ENCODE peak calls at places on chromosomes 13 and 19, in four cellular contexts. E is GM12878, I is tibial nerve, F is heart left ventricle. Z is an unnamed sample. For H3K4me1 and H3K9me3, the result is how much of the 10 kb centered on the place peaks cover.

GRCh38 chr13:47890146-47890814 is 110.8 kb downstream of the SUCLA2 start:
- DNase-seq in E (no peak), I (no peak), F (no peak), Z (no peak)

GRCh38 chr13:75864718-75865117 is 228.6 kb downstream of the LMO7 start:
- DNase-seq in E (no peak), I (no peak), F (no peak), Z (no peak)

GRCh38 chr13:67235265-67235664 is 5.1 kb upstream of the PCDH9 start:
- DNase-seq in E (no peak), I (no peak), F (no peak), Z (no peak)

GRCh38 chr13:112346173-112346898 is 29.8 kb upstream of the SPACA7 start:
- DNase-seq in E (no peak), I (no peak), F (no peak), Z (no peak)

GRCh38 chr19:6241680-6242079 is 38.1 kb downstream of the MLLT1 start:
- DNase-seq in E (no peak), I (peak), F (no peak), Z (no peak)

GRCh38 chr13:109207618-109208017 is 578.2 kb downstream of the MYO16 start:
- DNase-seq in E (no peak), I (no peak), F (no peak), Z (no peak)

GRCh38 chr13:30551194-30551593 is 66.5 kb upstream of the USPL1 start:
- DNase-seq in E (no peak), I (no peak), F (no peak), Z (no peak)

GRCh38 chr13:20337894-20338551 is 105.9 kb upstream of the GJB6 start:
- DNase-seq in E (peak), I (no peak), F (no peak), Z (no peak)

GRCh38 chr13:108266316-108266936 is 3.1 kb upstream of the TNFSF13B start:
- DNase-seq in E (no peak), I (no peak), F (no peak), Z (no peak)

GRCh38 chr13:32969516-32969941 is 46.7 kb upstream of the KL start:
- DNase-seq in E (peak), I (no peak), F (peak), Z (no peak)

GRCh38 chr13:113991191-113991669 is 17.4 kb upstream of the C13orf46 start:
- DNase-seq in E (no peak), I (no peak), F (no peak), Z (peak)

GRCh38 chr13:28423010-28423409 is 71.9 kb downstream of the FLT1 start:
- DNase-seq in E (peak), I (peak), F (peak), Z (no peak)

GRCh38 chr13:112838038-112838965 is 130.7 kb upstream of the MCF2L start:
- DNase-seq in E (no peak), I (no peak), F (no peak), Z (no peak)

GRCh38 chr13:98576963-98577822 is at the start of gene STK24:
- DNase-seq in E (no peak), I (no peak), F (peak), Z (peak)

GRCh38 chr13:19059016-19059780 is 122.4 kb downstream of the TUBA3C start:
- DNase-seq in E (no peak), I (no peak), F (no peak), Z (no peak)

GRCh38 chr19:33486407-33486806 is 35.2 kb downstream of the PEPD start:
- DNase-seq in E (no peak), I (no peak), F (no peak), Z (no peak)

GRCh38 chr19:3873151-3873550 is 4.3 kb upstream of the ZFR2 start:
- DNase-seq in E (no peak), I (no peak), F (no peak), Z (no peak)

GRCh38 chr13:42574011-42574410 is at the start of gene TNFSF11:
- DNase-seq in E (no peak), I (no peak), F (no peak), Z (no peak)

GRCh38 chr13:74070065-74070464 is 64.1 kb downstream of the KLF12 start:
- DNase-seq in E (peak), I (no peak), F (no peak), Z (no peak)

GRCh38 chr19:40589723-40590429 is 11.3 kb upstream of the LTBP4 start:
- DNase-seq in E (no peak), I (no peak), F (no peak), Z (no peak)

GRCh38 chr13:95745752-95746151 is 68.8 kb downstream of the DNAJC3 start:
- DNase-seq in E (no peak), I (no peak), F (no peak), Z (no peak)

GRCh38 chr19:19053508-19054314 is 10.1 kb upstream of the SLC25A42 start:
- DNase-seq in E (no peak), I (no peak), F (peak), Z (peak)

GRCh38 chr19:16611121-16611520 is 16.9 kb downstream of the MED26 start:
- DNase-seq in E (no peak), I (no peak), F (no peak), Z (peak)

GRCh38 chr19:21022996-21023395 is 2.5 kb downstream of the ZNF430 start:
- DNase-seq in E (no peak), I (no peak), F (no peak), Z (peak)

GRCh38 chr13:27605610-27606200 is 14.6 kb downstream of the LNX2 start:
- DNase-seq in E (no peak), I (no peak), F (no peak), Z (no peak)

GRCh38 chr19:19900124-19900523 is 622 bp upstream of the ZNF93 start:
- DNase-seq in E (no peak), I (no peak), F (no peak), Z (no peak)

GRCh38 chr19:8158411-8159074 is 9.2 kb upstream of the FBN3 start:
- DNase-seq in E (peak), I (no peak), F (peak), Z (peak)

GRCh38 chr19:29724102-29724641 is 9.1 kb upstream of the C19orf12 start:
- DNase-seq in E (no peak), I (no peak), F (no peak), Z (no peak)

GRCh38 chr19:48443731-48444128 is 2.1 kb upstream of the GRWD1 start:
- DNase-seq in E (no peak), I (no peak), F (no peak), Z (no peak)

GRCh38 chr13:26706381-26706780 is 54.2 kb downstream of the GPR12 start:
- DNase-seq in E (no peak), I (no peak), F (no peak), Z (no peak)

DNA sequence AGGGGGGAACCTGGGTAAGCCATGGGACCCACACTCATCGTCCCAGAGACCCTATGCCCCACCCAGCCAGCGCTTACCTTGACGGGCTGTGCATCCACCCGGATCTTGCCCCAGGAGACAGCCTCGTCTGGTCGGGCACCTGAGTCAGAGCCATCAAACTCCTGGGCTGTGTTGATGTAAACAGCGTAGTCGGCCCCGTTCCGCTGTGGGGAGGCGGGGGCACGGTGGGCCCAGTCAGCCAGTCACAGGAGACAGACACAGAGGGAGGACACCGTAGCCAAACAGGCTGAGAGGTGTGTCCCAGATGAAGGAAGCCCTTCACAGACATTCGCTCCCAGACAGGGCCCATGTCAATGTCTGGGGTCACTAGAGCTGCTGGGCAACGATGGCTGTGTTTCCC is 5.7 kb downstream of the DHPS start:
- DNase-seq in E (no peak), I (no peak), F (no peak), Z (no peak)
- TF ChIP-seq POLR2A in E (no peak), I (no peak), F (no peak), Z (no peak)

DNA sequence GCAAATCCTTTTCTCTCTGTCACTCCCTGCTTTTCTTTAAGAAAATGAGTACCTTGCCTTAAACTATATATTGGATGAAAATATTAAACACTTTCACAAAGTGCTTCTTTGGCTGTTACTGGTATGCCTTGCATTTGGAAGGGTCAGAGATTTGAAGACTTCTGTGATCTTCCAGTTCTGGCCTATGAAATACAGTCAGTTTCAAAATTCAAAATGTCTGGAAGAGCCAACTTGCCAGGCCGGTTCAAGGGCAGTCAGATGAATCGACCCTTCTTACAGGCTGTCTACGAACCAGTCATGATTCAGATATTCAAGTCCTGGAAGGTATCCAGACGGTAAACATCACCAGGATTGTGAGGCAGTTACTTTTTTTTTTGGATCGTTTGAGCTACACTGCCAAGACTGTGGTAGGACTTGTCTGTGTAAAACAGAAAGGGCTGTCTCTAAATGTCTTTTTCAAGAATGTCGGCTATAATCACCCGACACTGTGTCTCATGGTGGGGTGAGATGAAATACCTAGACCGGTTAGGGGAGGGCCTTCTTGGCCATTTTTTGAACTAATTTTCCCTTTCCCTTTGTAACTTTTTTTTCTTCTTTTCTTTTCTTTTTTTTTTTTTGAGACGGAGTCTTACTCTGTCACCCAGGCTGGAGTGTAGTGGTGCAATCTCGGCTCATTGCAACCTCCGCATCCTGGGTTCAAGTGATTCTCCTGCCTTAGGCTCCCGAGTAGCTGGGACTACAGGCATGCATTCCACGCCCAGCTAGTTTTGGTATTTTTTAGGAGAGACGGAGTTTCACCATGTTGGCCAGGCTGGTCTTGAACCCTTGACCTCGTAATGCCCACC is 11.2 kb downstream of the ACTN4 start:
- DNase-seq in E (no peak), I (no peak), F (peak), Z (peak)
- H3K4me1 ChIP-seq in E (under half), I (under half), F (half or more), Z (half or more)

GRCh38 chr19:50046649-50047503 is 21.1 kb downstream of the ZNF473 start:
- DNase-seq in E (no peak), I (peak), F (peak), Z (peak)
- H3K9me3 ChIP-seq in E (under half), I (under half), F (under half), Z (under half)

GRCh38 chr13:45337395-45337794 is 3.6 kb downstream of the TPT1 start:
- DNase-seq in E (no peak), I (no peak), F (no peak), Z (no peak)

GRCh38 chr13:45333973-45334922 is 6.7 kb downstream of the TPT1 start:
- DNase-seq in E (no peak), I (no peak), F (no peak), Z (peak)

GRCh38 chr13:45337803-45338202 is 3.2 kb downstream of the TPT1 start:
- DNase-seq in E (no peak), I (no peak), F (no peak), Z (no peak)

GRCh38 chr13:45335397-45336024 is 5.5 kb downstream of the TPT1 start:
- DNase-seq in E (no peak), I (no peak), F (no peak), Z (no peak)

GRCh38 chr13:45336025-45336800 is 4.8 kb downstream of the TPT1 start:
- DNase-seq in E (no peak), I (no peak), F (no peak), Z (no peak)
- TF ChIP-seq POLR2A in E (peak), I (no peak), F (no peak), Z (no peak)

DNA sequence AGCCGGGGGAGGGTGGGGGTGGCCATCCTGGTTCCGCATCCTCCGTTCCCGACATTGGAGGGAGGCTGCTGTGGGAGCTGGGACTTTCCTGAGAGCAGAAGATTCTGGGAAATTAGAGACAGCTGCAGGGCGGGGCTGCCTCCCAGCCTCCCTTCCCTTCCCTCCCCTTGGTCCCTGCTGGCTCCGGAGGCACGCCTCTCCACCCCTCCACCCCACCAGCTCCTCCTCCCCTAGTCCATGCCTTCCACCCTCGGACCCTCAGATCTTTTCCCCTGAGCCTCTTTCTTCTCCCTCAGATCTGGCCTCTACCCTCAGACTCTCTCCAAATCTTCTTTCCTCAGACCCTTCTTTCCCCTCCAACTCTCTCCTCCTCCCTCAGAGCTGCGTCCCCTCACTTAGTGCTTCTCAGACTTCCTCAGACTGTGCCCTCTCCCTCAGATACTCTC is 3.1 kb upstream of the BCL3 start:
- DNase-seq in E (no peak), I (peak), F (peak), Z (no peak)
- H3K4me1 ChIP-seq in E (under half), I (under half), F (half or more), Z (half or more)

GRCh38 chr19:58059003-58059671 is at the start of gene ZNF135:
- DNase-seq in E (no peak), I (peak), F (peak), Z (peak)

GRCh38 chr19:58060231-58060630 is 1.1 kb downstream of the ZNF135 start:
- DNase-seq in E (no peak), I (no peak), F (no peak), Z (no peak)

GRCh38 chr19:58056861-58057260 is 2.2 kb upstream of the ZNF135 start:
- DNase-seq in E (no peak), I (no peak), F (no peak), Z (no peak)

GRCh38 chr19:58058428-58058827 is 654 bp upstream of the ZNF135 start:
- DNase-seq in E (no peak), I (no peak), F (no peak), Z (no peak)

GRCh38 chr19:58059681-58060080 is 599 bp downstream of the ZNF135 start:
- DNase-seq in E (no peak), I (no peak), F (no peak), Z (no peak)
- H3K9me3 ChIP-seq in E (under half), I (under half), F (under half), Z (under half)

GRCh38 chr19:1863308-1863637 is at the start of gene KLF16:
- DNase-seq in E (no peak), I (no peak), F (no peak), Z (no peak)
- TF ChIP-seq POLR2A in E (peak), I (peak), F (no peak), Z (peak)

GRCh38 chr13:111282997-111283396 is 37.4 kb upstream of the TEX29 start:
- DNase-seq in E (no peak), I (no peak), F (no peak), Z (no peak)
- H3K4me1 ChIP-seq in E (under half), I (under half), F (under half), Z (under half)

Z was measured in thyroid gland.